ENCODE peak calls at places on chromosome 3, in six cellular contexts. F is psoas muscle, E is GM04504, C is amniotic stem cell, U is AG08396, B is brain microvascular endothelial cell. K is an unnamed sample.
A peak's percentile ranks its signal among the peaks of the same experiment; 100 is the strongest.

GRCh38 chr3:102885289-102885688 is 450.5 kb downstream of the ZPLD1 start:
- DNase-seq in U (no peak), C (no peak), F (no peak), B (no peak), E (no peak), K (no peak)

GRCh38 chr3:129014148-129014547 is 13.0 kb downstream of the EFCC1 start:
- DNase-seq in U (no peak), C (no peak), F (no peak), B (no peak), E (no peak), K (no peak)

GRCh38 chr3:15330031-15330596 is 2.3 kb downstream of the SH3BP5 start:
- DNase-seq in F (peak; percentile 72), B (peak; percentile 40), C (no peak), E (no peak), U (peak; percentile 16), K (no peak)

GRCh38 chr3:4977001-4977888 is 2.0 kb upstream of the BHLHE40 start:
- DNase-seq in E (no peak), B (peak; percentile 92), C (peak; percentile 53), U (peak; percentile 60), F (peak; percentile 87), K (no peak)

GRCh38 chr3:12969487-12969886 is 103.7 kb downstream of the IQSEC1 start:
- DNase-seq in C (no peak), U (no peak), B (no peak), E (no peak), F (no peak), K (no peak)

GRCh38 chr3:10950476-10951294 is 41.9 kb upstream of the SLC6A1 start:
- DNase-seq in F (no peak), U (peak; percentile 56), E (peak; percentile 10), C (peak; percentile 30), B (peak; percentile 61), K (peak; percentile 8)

GRCh38 chr3:115325539-115325938 is 178.5 kb upstream of the ZBTB20 start:
- DNase-seq in C (no peak), U (peak; percentile 9), F (no peak), E (peak; percentile 21), B (peak; percentile 29), K (no peak)

GRCh38 chr3:129609591-129610169 is 3.2 kb upstream of the PLXND1 start:
- DNase-seq in F (no peak), E (no peak), C (no peak), U (no peak), B (peak; percentile 75), K (no peak)

GRCh38 chr3:72008226-72008996 is 223.5 kb upstream of the PROK2 start:
- DNase-seq in U (no peak), F (no peak), B (peak; percentile 31), C (no peak), E (peak; percentile 43), K (no peak)

GRCh38 chr3:25455316-25456232 is 27.5 kb downstream of the RARB start:
- DNase-seq in B (peak; percentile 86), C (peak; percentile 69), F (peak; percentile 18), E (peak; percentile 46), U (peak; percentile 32), K (no peak)

GRCh38 chr3:186413615-186414415 is 51.8 kb upstream of the DGKG start:
- DNase-seq in B (no peak), E (no peak), C (no peak), F (peak; percentile 53), U (no peak), K (no peak)

GRCh38 chr3:21734746-21735145 is 16.3 kb downstream of the ZNF385D start:
- DNase-seq in B (no peak), F (no peak), E (no peak), C (no peak), U (no peak), K (no peak)

GRCh38 chr3:194250104-194251002 is 100.8 kb downstream of the CPN2 start:
- DNase-seq in C (no peak), E (peak; percentile 42), B (no peak), U (no peak), F (peak; percentile 74), K (no peak)

GRCh38 chr3:10855083-10855870 is 39.2 kb downstream of the SLC6A11 start:
- DNase-seq in B (no peak), E (no peak), U (no peak), F (no peak), C (no peak), K (no peak)

GRCh38 chr3:68139897-68140296 is 485.5 kb upstream of the SUCLG2 start:
- DNase-seq in E (no peak), F (no peak), B (no peak), C (no peak), U (no peak), K (no peak)

GRCh38 chr3:107124885-107125284 is 252.4 kb upstream of the CCDC54 start:
- DNase-seq in E (peak; percentile 44), B (peak; percentile 57), U (no peak), C (no peak), F (no peak), K (peak; percentile 38)

GRCh38 chr3:4241595-4242170 is 61.5 kb upstream of the SETMAR start:
- DNase-seq in F (no peak), C (no peak), E (no peak), U (no peak), B (no peak), K (no peak)

GRCh38 chr3:194893121-194893979 is 207.7 kb downstream of the FAM43A start:
- DNase-seq in B (no peak), F (no peak), U (no peak), E (no peak), C (no peak), K (no peak)

GRCh38 chr3:72164635-72164978 is 379.7 kb upstream of the PROK2 start:
- DNase-seq in B (no peak), E (no peak), C (no peak), F (no peak), U (no peak), K (no peak)

GRCh38 chr3:148975277-148975676 is 16.1 kb upstream of the GYG1 start:
- DNase-seq in E (no peak), B (no peak), U (peak; percentile 53), C (no peak), F (peak; percentile 68), K (no peak)